ENCODE peak calls at places on chromosomes 1 and 21, in six cellular contexts. One of them, this sample, is unnamed.
A peak's percentile ranks its signal among the peaks of the same experiment; 100 is the strongest.

GRCh38 chr1:40803902-40804301 is 20.3 kb downstream of the KCNQ4 start:
- DNase-seq in GM12878: no peak
- DNase-seq in K562: peak; percentile 54
- DNase-seq in HepG2: no peak
- DNase-seq in endothelial cell of umbilical vein: no peak
- DNase-seq in A549: no peak
- DNase-seq in this sample: no peak

GRCh38 chr1:84412316-84412942 is 14.1 kb downstream of the DNASE2B start:
- DNase-seq in A549: no peak
- DNase-seq in HepG2: no peak
- DNase-seq in K562: no peak
- DNase-seq in GM12878: no peak
- DNase-seq in endothelial cell of umbilical vein: no peak
- DNase-seq in this sample: no peak

GRCh38 chr1:29550119-29550841 is 314.0 kb downstream of the PTPRU start:
- DNase-seq in HepG2: no peak
- DNase-seq in GM12878: no peak
- DNase-seq in K562: no peak
- DNase-seq in A549: no peak
- DNase-seq in endothelial cell of umbilical vein: no peak
- DNase-seq in this sample: no peak

GRCh38 chr1:165248969-165249571 is 107.4 kb downstream of the LMX1A start:
- DNase-seq in HepG2: no peak
- DNase-seq in A549: no peak
- DNase-seq in GM12878: no peak
- DNase-seq in K562: no peak
- DNase-seq in endothelial cell of umbilical vein: no peak
- DNase-seq in this sample: no peak

GRCh38 chr1:164141717-164142268 is 417.2 kb upstream of the PBX1 start:
- DNase-seq in GM12878: no peak
- DNase-seq in K562: no peak
- DNase-seq in HepG2: no peak
- DNase-seq in endothelial cell of umbilical vein: no peak
- DNase-seq in A549: no peak
- DNase-seq in this sample: no peak

GRCh38 chr1:201013991-201014815 is 9.3 kb downstream of the KIF21B start:
- DNase-seq in K562: peak; percentile 62
- DNase-seq in HepG2: no peak
- DNase-seq in GM12878: no peak
- DNase-seq in A549: no peak
- DNase-seq in endothelial cell of umbilical vein: no peak
- DNase-seq in this sample: no peak

GRCh38 chr1:217687511-217687910 is 56.4 kb downstream of the SPATA17 start:
- DNase-seq in HepG2: no peak
- DNase-seq in K562: no peak
- DNase-seq in endothelial cell of umbilical vein: no peak
- DNase-seq in A549: no peak
- DNase-seq in GM12878: no peak
- DNase-seq in this sample: no peak

GRCh38 chr21:43739648-43740435 is 20.9 kb downstream of the PDXK start:
- DNase-seq in GM12878: no peak
- DNase-seq in A549: peak; percentile 51
- DNase-seq in endothelial cell of umbilical vein: no peak
- DNase-seq in HepG2: no peak
- DNase-seq in K562: no peak
- DNase-seq in this sample: no peak

GRCh38 chr1:30806381-30807317 is 49.1 kb upstream of the LAPTM5 start:
- DNase-seq in A549: no peak
- DNase-seq in HepG2: no peak
- DNase-seq in endothelial cell of umbilical vein: no peak
- DNase-seq in K562: no peak
- DNase-seq in GM12878: no peak
- DNase-seq in this sample: no peak

GRCh38 chr1:168135982-168136708 is 585 bp downstream of the GPR161 start:
- DNase-seq in HepG2: no peak
- DNase-seq in A549: peak; percentile 19
- DNase-seq in GM12878: no peak
- DNase-seq in endothelial cell of umbilical vein: peak; percentile 35
- DNase-seq in K562: peak; percentile 69
- DNase-seq in this sample: no peak

GRCh38 chr1:109769335-109770078 is 5.8 kb upstream of the EPS8L3 start:
- DNase-seq in K562: no peak
- DNase-seq in HepG2: no peak
- DNase-seq in endothelial cell of umbilical vein: no peak
- DNase-seq in GM12878: no peak
- DNase-seq in A549: no peak
- DNase-seq in this sample: no peak

GRCh38 chr1:225329041-225329440 is 98.8 kb downstream of the LBR start:
- DNase-seq in GM12878: no peak
- DNase-seq in K562: no peak
- DNase-seq in HepG2: peak; percentile 2
- DNase-seq in endothelial cell of umbilical vein: peak; percentile 33
- DNase-seq in A549: no peak
- DNase-seq in this sample: no peak

GRCh38 chr1:89719502-89720306 is 86.8 kb downstream of the LRRC8C start:
- DNase-seq in HepG2: no peak
- DNase-seq in A549: no peak
- DNase-seq in endothelial cell of umbilical vein: peak; percentile 89
- DNase-seq in GM12878: peak; percentile 80
- DNase-seq in K562: no peak
- DNase-seq in this sample: peak; percentile 88

GRCh38 chr1:223714849-223715709 is 2.7 kb downstream of the CAPN2 start:
- DNase-seq in A549: peak; percentile 64
- DNase-seq in HepG2: no peak
- DNase-seq in endothelial cell of umbilical vein: peak; percentile 91
- DNase-seq in GM12878: no peak
- DNase-seq in K562: peak; percentile 53
- DNase-seq in this sample: peak; percentile 80

GRCh38 chr1:17097125-17097524 is 22.1 kb downstream of the PADI2 start:
- DNase-seq in HepG2: no peak
- DNase-seq in endothelial cell of umbilical vein: no peak
- DNase-seq in GM12878: no peak
- DNase-seq in A549: no peak
- DNase-seq in K562: no peak
- DNase-seq in this sample: no peak

GRCh38 chr21:21001591-21002100 is 3.4 kb downstream of the NCAM2 start:
- DNase-seq in K562: no peak
- DNase-seq in HepG2: no peak
- DNase-seq in A549: no peak
- DNase-seq in GM12878: no peak
- DNase-seq in endothelial cell of umbilical vein: no peak
- DNase-seq in this sample: no peak

GRCh38 chr1:159994896-159995295 is 36.9 kb downstream of the PIGM start:
- DNase-seq in K562: no peak
- DNase-seq in endothelial cell of umbilical vein: no peak
- DNase-seq in GM12878: no peak
- DNase-seq in A549: no peak
- DNase-seq in HepG2: no peak
- DNase-seq in this sample: no peak

GRCh38 chr21:14096577-14096976 is 114.2 kb downstream of the LIPI start:
- DNase-seq in HepG2: no peak
- DNase-seq in K562: no peak
- DNase-seq in GM12878: no peak
- DNase-seq in endothelial cell of umbilical vein: no peak
- DNase-seq in A549: no peak
- DNase-seq in this sample: no peak

GRCh38 chr1:111497592-111497991 is 5.8 kb downstream of the ADORA3 start:
- DNase-seq in endothelial cell of umbilical vein: no peak
- DNase-seq in K562: no peak
- DNase-seq in HepG2: no peak
- DNase-seq in A549: no peak
- DNase-seq in GM12878: no peak
- DNase-seq in this sample: no peak

GRCh38 chr1:31183927-31184554 is 55.6 kb downstream of the NKAIN1 start:
- DNase-seq in endothelial cell of umbilical vein: peak; percentile 46
- DNase-seq in GM12878: no peak
- DNase-seq in A549: peak; percentile 40
- DNase-seq in HepG2: peak; percentile 46
- DNase-seq in K562: peak; percentile 71
- DNase-seq in this sample: peak; percentile 65

DNA sequence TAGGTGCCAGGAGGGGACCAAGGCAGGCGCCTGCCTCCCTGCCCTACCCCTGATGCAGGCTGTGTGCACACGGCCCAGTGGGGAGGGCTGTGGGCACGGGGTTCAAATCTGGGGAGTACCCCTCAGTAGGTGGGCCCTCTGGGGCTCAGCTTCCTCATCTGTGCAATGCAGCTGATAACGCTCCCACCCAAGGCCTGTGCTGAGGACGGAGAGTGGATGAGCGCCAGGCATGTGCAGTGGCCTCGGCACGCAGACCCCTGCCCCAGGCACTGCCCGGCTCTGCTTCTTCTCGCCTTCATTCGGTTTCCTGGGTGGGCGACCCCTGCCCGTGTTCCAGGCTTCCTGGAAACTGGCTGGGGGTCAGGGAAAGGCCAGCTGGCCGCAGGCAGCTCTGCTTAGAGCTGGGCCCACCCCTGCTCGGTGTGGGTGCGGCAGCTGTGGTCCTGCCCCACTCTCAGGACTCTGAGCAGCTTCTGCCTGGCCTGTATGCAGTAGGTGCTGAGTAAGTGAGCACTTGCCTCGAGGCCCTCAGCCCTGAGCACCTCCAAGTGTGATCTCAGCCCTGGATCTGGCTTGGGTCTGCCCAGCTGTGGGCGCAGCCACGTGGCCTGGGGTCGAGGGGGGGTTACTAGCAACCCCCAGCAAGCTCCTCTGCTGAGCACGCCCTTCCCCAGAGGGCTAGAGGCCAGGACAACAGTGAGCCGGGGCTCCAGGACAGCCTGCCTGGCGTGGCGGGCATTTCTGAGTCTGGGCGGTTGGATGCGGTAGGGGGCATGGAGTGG is 11.9 kb upstream of the TNFRSF14 start:
- DNase-seq in K562: no peak
- DNase-seq in endothelial cell of umbilical vein: no peak
- DNase-seq in GM12878: no peak
- DNase-seq in A549: no peak
- DNase-seq in HepG2: no peak
- DNase-seq in this sample: peak; percentile 72
- TF ChIP-seq MYC in K562: no peak
- TF ChIP-seq MYC in endothelial cell of umbilical vein: no peak
- TF ChIP-seq MYC in GM12878: no peak
- TF ChIP-seq MYC in A549: no peak
- TF ChIP-seq MYC in HepG2: no peak
- TF ChIP-seq MYC in this sample: no peak

GRCh38 chr1:63189677-63190076 is 132.7 kb upstream of the FOXD3 start:
- DNase-seq in GM12878: no peak
- DNase-seq in endothelial cell of umbilical vein: no peak
- DNase-seq in HepG2: no peak
- DNase-seq in A549: peak; percentile 16
- DNase-seq in K562: no peak
- DNase-seq in this sample: peak; percentile 17
- TF ChIP-seq CTCF in GM12878: peak; percentile 19
- TF ChIP-seq CTCF in endothelial cell of umbilical vein: no peak
- TF ChIP-seq CTCF in HepG2: peak; percentile 23
- TF ChIP-seq CTCF in A549: no peak
- TF ChIP-seq CTCF in K562: peak; percentile 14
- TF ChIP-seq CTCF in this sample: peak; percentile 27

GRCh38 chr1:230550428-230550827 is 91.9 kb upstream of the COG2 start:
- DNase-seq in K562: no peak
- DNase-seq in GM12878: no peak
- DNase-seq in A549: peak; percentile 13
- DNase-seq in HepG2: no peak
- DNase-seq in endothelial cell of umbilical vein: no peak
- DNase-seq in this sample: peak; percentile 32
- TF ChIP-seq MYC in K562: no peak
- TF ChIP-seq MYC in GM12878: no peak
- TF ChIP-seq MYC in A549: no peak
- TF ChIP-seq MYC in HepG2: no peak
- TF ChIP-seq MYC in endothelial cell of umbilical vein: no peak
- TF ChIP-seq MYC in this sample: no peak

DNA sequence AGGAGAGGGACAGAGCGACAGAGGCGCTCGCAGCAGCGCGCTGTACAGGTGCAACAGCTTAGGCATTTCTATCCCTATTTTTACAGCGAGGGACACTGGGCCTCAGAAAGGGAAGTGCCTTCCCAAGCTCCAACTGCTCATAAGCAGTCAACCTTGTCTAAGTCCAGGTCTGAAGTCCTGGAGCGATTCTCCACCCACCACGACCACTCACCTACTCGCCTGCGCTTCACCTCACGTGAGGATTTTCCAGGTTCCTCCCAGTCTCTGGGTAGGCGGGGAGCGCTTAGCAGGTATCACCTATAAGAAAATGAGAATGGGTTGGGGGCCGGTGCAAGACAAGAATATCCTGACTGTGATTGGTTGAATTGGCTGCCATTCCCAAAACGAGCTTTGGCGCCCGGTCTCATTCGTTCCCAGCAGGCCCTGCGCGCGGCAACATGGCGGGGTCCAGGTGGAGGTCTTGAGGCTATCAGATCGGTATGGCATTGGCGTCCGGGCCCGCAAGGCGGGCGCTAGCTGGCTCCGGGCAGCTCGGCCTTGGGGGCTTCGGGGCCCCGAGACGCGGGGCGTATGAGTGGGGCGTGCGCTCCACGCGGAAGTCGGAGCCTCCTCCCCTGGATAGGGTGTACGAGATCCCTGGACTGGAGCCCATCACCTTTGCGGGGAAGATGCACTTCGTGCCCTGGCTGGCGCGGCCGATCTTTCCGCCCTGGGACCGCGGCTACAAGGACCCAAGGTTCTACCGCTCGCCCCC is at the start of the genes CYB5RL and MRPL37:
- DNase-seq in endothelial cell of umbilical vein: peak; percentile 97
- DNase-seq in A549: peak; percentile 95
- DNase-seq in K562: peak; percentile 100
- DNase-seq in GM12878: peak; percentile 91
- DNase-seq in HepG2: peak; percentile 97
- DNase-seq in this sample: peak; percentile 96
- TF ChIP-seq CTCF in endothelial cell of umbilical vein: no peak
- TF ChIP-seq CTCF in A549: no peak
- TF ChIP-seq CTCF in K562: no peak
- TF ChIP-seq CTCF in GM12878: no peak
- TF ChIP-seq CTCF in HepG2: no peak
- TF ChIP-seq CTCF in this sample: no peak

This sample was measured in NB4.